ENCODE peak calls at places on chromosome 6, in six cellular contexts. L, X, H, O, W and P are unnamed samples.
A peak's percentile ranks its signal among the peaks of the same experiment; 100 is the strongest.

GRCh38 chr6:142482249-142482648 is 180.4 kb downstream of the ADGRG6 start:
- DNase-seq in L (no peak), X (no peak), H (no peak), O (no peak), W (no peak), P (no peak)

GRCh38 chr6:10759884-10760329 is 12.3 kb downstream of the TMEM14B start:
- DNase-seq in L (peak; percentile 39), X (peak; percentile 50), H (no peak), O (no peak), W (no peak), P (no peak)

GRCh38 chr6:130696806-130697205 is 130.4 kb upstream of the SMLR1 start:
- DNase-seq in L (no peak), X (no peak), H (no peak), O (no peak), W (no peak), P (no peak)

GRCh38 chr6:35488517-35488862 is 8.4 kb downstream of the TEAD3 start:
- DNase-seq in L (no peak), X (no peak), H (no peak), O (no peak), W (no peak), P (no peak)

GRCh38 chr6:139336488-139336887 is 38.0 kb downstream of the CITED2 start:
- DNase-seq in L (no peak), X (peak; percentile 33), H (peak; percentile 53), O (peak; percentile 50), W (peak; percentile 26), P (peak; percentile 26)

GRCh38 chr6:91376686-91377085 is 789.8 kb upstream of the MAP3K7 start:
- DNase-seq in L (no peak), X (no peak), H (no peak), O (peak; percentile 44), W (peak; percentile 19), P (no peak)

GRCh38 chr6:150732765-150733539 is 132.6 kb upstream of the MTHFD1L start:
- DNase-seq in L (no peak), X (no peak), H (no peak), O (no peak), W (no peak), P (no peak)

GRCh38 chr6:30491963-30492616 is 2.8 kb downstream of the HLA-E start:
- DNase-seq in L (no peak), X (no peak), H (no peak), O (no peak), W (no peak), P (no peak)

GRCh38 chr6:22247916-22248482 is 48.8 kb downstream of the PRL start:
- DNase-seq in L (no peak), X (no peak), H (no peak), O (no peak), W (no peak), P (no peak)

GRCh38 chr6:87088076-87088475 is 6.8 kb downstream of the CGA start:
- DNase-seq in L (no peak), X (no peak), H (no peak), O (no peak), W (no peak), P (no peak)

GRCh38 chr6:160279850-160280249 is 21.2 kb upstream of the SLC22A2 start:
- DNase-seq in L (no peak), X (no peak), H (no peak), O (no peak), W (no peak), P (no peak)

GRCh38 chr6:70806086-70806485 is 138.4 kb downstream of the SMAP1 start:
- DNase-seq in L (no peak), X (no peak), H (no peak), O (no peak), W (no peak), P (no peak)

GRCh38 chr6:157549468-157549745 is 168.4 kb downstream of the ZDHHC14 start:
- DNase-seq in L (no peak), X (no peak), H (no peak), O (no peak), W (no peak), P (no peak)

GRCh38 chr6:29746050-29746449 is 22.8 kb downstream of the HLA-F start:
- DNase-seq in L (no peak), X (no peak), H (no peak), O (no peak), W (no peak), P (no peak)

GRCh38 chr6:116217069-116217468 is 36.8 kb downstream of the TSPYL4 start:
- DNase-seq in L (no peak), X (no peak), H (no peak), O (no peak), W (no peak), P (no peak)

GRCh38 chr6:160284575-160284974 is 26.0 kb upstream of the SLC22A2 start:
- DNase-seq in L (no peak), X (no peak), H (no peak), O (no peak), W (no peak), P (no peak)

GRCh38 chr6:90295854-90296345 is 743 bp downstream of the BACH2 start:
- DNase-seq in L (peak; percentile 85), X (peak; percentile 73), H (peak; percentile 87), O (peak; percentile 59), W (peak; percentile 67), P (peak; percentile 80)
- TF ChIP-seq POLR2A in L (peak; percentile 70), X (no peak), H (peak; percentile 38), O (no peak), W (peak; percentile 32), P (no peak)

DNA sequence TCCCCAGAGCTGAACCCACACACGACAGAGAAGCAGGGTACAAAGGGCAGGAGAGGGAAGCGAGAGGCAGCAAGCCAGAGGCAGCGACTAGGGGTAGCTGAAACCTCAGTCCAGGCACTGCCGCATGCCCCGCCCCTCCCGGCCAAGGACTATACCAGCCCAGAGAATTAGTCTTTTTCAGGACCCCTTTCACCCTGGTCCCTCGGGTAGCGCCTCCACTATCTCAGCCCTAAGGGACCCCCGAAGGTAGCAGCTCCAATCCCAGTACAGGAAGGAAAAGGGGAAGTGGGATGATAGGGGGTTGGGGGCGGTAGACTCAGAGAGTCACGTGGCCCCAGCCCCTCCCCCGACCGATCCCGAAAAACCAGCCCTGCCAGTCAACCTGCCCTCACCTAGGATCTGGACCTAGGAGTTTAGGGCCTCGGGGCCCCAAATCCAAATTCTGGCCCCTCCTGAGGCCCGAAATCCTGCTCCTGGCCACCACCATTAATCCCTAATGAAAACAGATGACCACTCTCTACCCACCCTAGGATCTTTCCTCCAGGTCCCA is 1.3 kb downstream of the RGL2 start:
- DNase-seq in L (no peak), X (no peak), H (peak; percentile 64), O (peak; percentile 81), W (peak; percentile 70), P (peak; percentile 37)
- H3K27ac ChIP-seq in L (peak overlapping the region; percentile 95), X (peak overlapping the region; percentile 95), H (peak overlapping the region; percentile 96), O (peak overlapping the region; percentile 99), W (peak overlapping the region; percentile 98), P (peak overlapping the region; percentile 91)

DNA sequence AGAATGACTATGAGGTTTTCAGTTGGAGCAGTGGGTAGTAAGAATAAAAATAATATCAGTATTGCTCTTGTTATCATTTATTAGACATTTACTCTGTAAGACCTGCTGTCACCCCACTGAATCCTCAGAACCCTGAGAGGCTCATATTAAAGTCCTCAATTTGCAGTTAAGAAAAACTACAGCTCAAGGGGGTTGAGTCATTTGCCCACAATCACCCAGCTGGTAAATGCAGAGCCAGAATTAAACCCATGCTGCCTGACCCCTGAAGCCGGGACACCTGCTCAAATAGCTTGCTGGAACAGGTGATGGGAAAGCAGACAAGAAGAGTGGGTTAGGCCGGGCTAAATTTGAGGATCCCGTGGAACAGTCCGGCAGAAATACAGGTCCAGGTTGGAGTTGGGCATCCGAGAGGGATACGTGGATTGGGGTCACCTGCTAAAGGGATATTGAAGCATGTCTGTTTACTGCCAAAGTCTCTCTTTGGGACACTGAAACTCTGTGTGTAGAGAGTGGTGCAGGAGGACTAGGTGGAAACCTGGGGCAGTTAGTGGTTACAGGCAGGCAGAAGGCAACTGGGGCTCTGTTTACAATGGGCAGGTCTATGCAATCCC is 344.1 kb downstream of the CDC5L start:
- DNase-seq in L (no peak), X (no peak), H (no peak), O (no peak), W (no peak), P (no peak)
- TF ChIP-seq POLR2A in L (no peak), X (no peak), H (no peak), O (no peak), W (no peak), P (no peak)

DNA sequence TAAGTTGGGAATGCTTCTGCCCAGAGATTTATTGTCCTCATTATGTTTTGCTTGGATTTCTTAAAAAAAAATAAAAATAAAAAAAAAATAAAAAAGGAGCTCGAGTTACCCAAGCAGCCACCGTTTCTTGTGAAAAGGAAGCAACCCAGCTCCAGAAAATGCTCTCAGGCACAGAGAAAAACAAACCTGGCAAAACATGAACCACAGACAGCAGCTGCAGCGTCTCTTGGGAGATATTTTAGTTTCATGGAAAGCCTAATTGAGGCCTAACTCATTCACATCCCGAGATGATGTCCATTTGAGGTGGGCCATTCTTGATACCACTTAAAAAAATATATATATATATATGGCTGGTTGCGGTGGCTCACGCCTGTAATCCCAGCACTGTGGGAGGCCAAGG is 13.8 kb upstream of the MRAP2 start:
- DNase-seq in L (no peak), X (no peak), H (no peak), O (no peak), W (no peak), P (no peak)
- H3K27ac ChIP-seq in L (no peak overlapping the region), X (no peak overlapping the region), H (no peak overlapping the region), O (no peak overlapping the region), W (no peak overlapping the region), P (no peak overlapping the region)

GRCh38 chr6:121557146-121557545 is 121.7 kb downstream of the GJA1 start:
- DNase-seq in L (no peak), X (no peak), H (no peak), O (no peak), W (no peak), P (no peak)
- TF ChIP-seq POLR2A in L (no peak), X (no peak), H (no peak), O (no peak), W (no peak), P (no peak)